ENCODE peak calls at places on chromosomes 3 and 15, in six cellular contexts. One of them, this sample, is unnamed.

GRCh38 chr3:187946981-187947380 is 201.7 kb upstream of the BCL6 start:
- DNase-seq in activated CD8-positive, alpha-beta memory T cell treated with anti-CD3 and anti-CD28 coated beads, Interleukin-2, amount 50 U/mL, for 4 hours: no peak
- DNase-seq in RWPE1: no peak
- DNase-seq in CD8-positive, alpha-beta memory T cell: no peak
- DNase-seq in pancreas: no peak
- DNase-seq in endothelial cell of umbilical vein: no peak
- DNase-seq in this sample: no peak

GRCh38 chr15:76064375-76064774 is 4.6 kb downstream of the TMEM266 start:
- DNase-seq in activated CD8-positive, alpha-beta memory T cell treated with anti-CD3 and anti-CD28 coated beads, Interleukin-2, amount 50 U/mL, for 4 hours: no peak
- DNase-seq in RWPE1: no peak
- DNase-seq in CD8-positive, alpha-beta memory T cell: no peak
- DNase-seq in pancreas: no peak
- DNase-seq in endothelial cell of umbilical vein: no peak
- DNase-seq in this sample: no peak

GRCh38 chr3:165505657-165506056 is 309.5 kb upstream of the SLITRK3 start:
- DNase-seq in activated CD8-positive, alpha-beta memory T cell treated with anti-CD3 and anti-CD28 coated beads, Interleukin-2, amount 50 U/mL, for 4 hours: no peak
- DNase-seq in RWPE1: no peak
- DNase-seq in CD8-positive, alpha-beta memory T cell: no peak
- DNase-seq in pancreas: no peak
- DNase-seq in endothelial cell of umbilical vein: no peak
- DNase-seq in this sample: no peak

GRCh38 chr15:74787251-74788041 is 5.6 kb downstream of the CSK start:
- DNase-seq in activated CD8-positive, alpha-beta memory T cell treated with anti-CD3 and anti-CD28 coated beads, Interleukin-2, amount 50 U/mL, for 4 hours: peak; percentile 84
- DNase-seq in RWPE1: no peak
- DNase-seq in CD8-positive, alpha-beta memory T cell: peak; percentile 99
- DNase-seq in pancreas: no peak
- DNase-seq in endothelial cell of umbilical vein: no peak
- DNase-seq in this sample: no peak

GRCh38 chr3:183253961-183254815 is 1.1 kb downstream of the B3GNT5 start:
- DNase-seq in activated CD8-positive, alpha-beta memory T cell treated with anti-CD3 and anti-CD28 coated beads, Interleukin-2, amount 50 U/mL, for 4 hours: peak; percentile 38
- DNase-seq in RWPE1: no peak
- DNase-seq in CD8-positive, alpha-beta memory T cell: peak; percentile 9
- DNase-seq in pancreas: peak; percentile 66
- DNase-seq in endothelial cell of umbilical vein: peak; percentile 55
- DNase-seq in this sample: no peak

GRCh38 chr15:93249599-93249998 is 160.6 kb upstream of the RGMA start:
- DNase-seq in activated CD8-positive, alpha-beta memory T cell treated with anti-CD3 and anti-CD28 coated beads, Interleukin-2, amount 50 U/mL, for 4 hours: no peak
- DNase-seq in RWPE1: no peak
- DNase-seq in CD8-positive, alpha-beta memory T cell: no peak
- DNase-seq in pancreas: no peak
- DNase-seq in endothelial cell of umbilical vein: no peak
- DNase-seq in this sample: no peak

GRCh38 chr3:156382458-156383346 is 172.2 kb downstream of the SSR3 start:
- DNase-seq in activated CD8-positive, alpha-beta memory T cell treated with anti-CD3 and anti-CD28 coated beads, Interleukin-2, amount 50 U/mL, for 4 hours: no peak
- DNase-seq in RWPE1: peak; percentile 45
- DNase-seq in CD8-positive, alpha-beta memory T cell: no peak
- DNase-seq in pancreas: no peak
- DNase-seq in endothelial cell of umbilical vein: peak; percentile 49
- DNase-seq in this sample: peak; percentile 11

GRCh38 chr3:126613481-126614187 is 41.3 kb downstream of the TXNRD3 start:
- DNase-seq in activated CD8-positive, alpha-beta memory T cell treated with anti-CD3 and anti-CD28 coated beads, Interleukin-2, amount 50 U/mL, for 4 hours: no peak
- DNase-seq in RWPE1: no peak
- DNase-seq in CD8-positive, alpha-beta memory T cell: no peak
- DNase-seq in pancreas: no peak
- DNase-seq in endothelial cell of umbilical vein: no peak
- DNase-seq in this sample: no peak

GRCh38 chr3:120550546-120550945 is 45.6 kb upstream of the NDUFB4 start:
- DNase-seq in activated CD8-positive, alpha-beta memory T cell treated with anti-CD3 and anti-CD28 coated beads, Interleukin-2, amount 50 U/mL, for 4 hours: no peak
- DNase-seq in RWPE1: no peak
- DNase-seq in CD8-positive, alpha-beta memory T cell: no peak
- DNase-seq in pancreas: no peak
- DNase-seq in endothelial cell of umbilical vein: no peak
- DNase-seq in this sample: no peak

GRCh38 chr3:126880898-126881297 is 102.0 kb upstream of the PLXNA1 start:
- DNase-seq in activated CD8-positive, alpha-beta memory T cell treated with anti-CD3 and anti-CD28 coated beads, Interleukin-2, amount 50 U/mL, for 4 hours: no peak
- DNase-seq in RWPE1: no peak
- DNase-seq in CD8-positive, alpha-beta memory T cell: no peak
- DNase-seq in pancreas: no peak
- DNase-seq in endothelial cell of umbilical vein: no peak
- DNase-seq in this sample: no peak

GRCh38 chr3:13684854-13685253 is 135.9 kb downstream of the FBLN2 start:
- DNase-seq in activated CD8-positive, alpha-beta memory T cell treated with anti-CD3 and anti-CD28 coated beads, Interleukin-2, amount 50 U/mL, for 4 hours: no peak
- DNase-seq in RWPE1: no peak
- DNase-seq in CD8-positive, alpha-beta memory T cell: no peak
- DNase-seq in pancreas: no peak
- DNase-seq in endothelial cell of umbilical vein: no peak
- DNase-seq in this sample: no peak

GRCh38 chr3:145197051-145197562 is 963.9 kb downstream of the PLOD2 start:
- DNase-seq in activated CD8-positive, alpha-beta memory T cell treated with anti-CD3 and anti-CD28 coated beads, Interleukin-2, amount 50 U/mL, for 4 hours: no peak
- DNase-seq in RWPE1: no peak
- DNase-seq in CD8-positive, alpha-beta memory T cell: no peak
- DNase-seq in pancreas: no peak
- DNase-seq in endothelial cell of umbilical vein: no peak
- DNase-seq in this sample: no peak

GRCh38 chr3:123638936-123639680 is 54.3 kb upstream of the HACD2 start:
- DNase-seq in activated CD8-positive, alpha-beta memory T cell treated with anti-CD3 and anti-CD28 coated beads, Interleukin-2, amount 50 U/mL, for 4 hours: no peak
- DNase-seq in RWPE1: no peak
- DNase-seq in CD8-positive, alpha-beta memory T cell: no peak
- DNase-seq in pancreas: no peak
- DNase-seq in endothelial cell of umbilical vein: no peak
- DNase-seq in this sample: no peak

GRCh38 chr3:170585937-170586310 is at the start of gene SLC7A14:
- DNase-seq in activated CD8-positive, alpha-beta memory T cell treated with anti-CD3 and anti-CD28 coated beads, Interleukin-2, amount 50 U/mL, for 4 hours: no peak
- DNase-seq in RWPE1: no peak
- DNase-seq in CD8-positive, alpha-beta memory T cell: no peak
- DNase-seq in pancreas: no peak
- DNase-seq in endothelial cell of umbilical vein: no peak
- DNase-seq in this sample: no peak

GRCh38 chr15:39260791-39261190 is 320.1 kb upstream of the THBS1 start:
- DNase-seq in activated CD8-positive, alpha-beta memory T cell treated with anti-CD3 and anti-CD28 coated beads, Interleukin-2, amount 50 U/mL, for 4 hours: no peak
- DNase-seq in RWPE1: no peak
- DNase-seq in CD8-positive, alpha-beta memory T cell: no peak
- DNase-seq in pancreas: no peak
- DNase-seq in endothelial cell of umbilical vein: no peak
- DNase-seq in this sample: no peak

GRCh38 chr3:105715372-105715771 is 153.4 kb downstream of the CBLB start:
- DNase-seq in activated CD8-positive, alpha-beta memory T cell treated with anti-CD3 and anti-CD28 coated beads, Interleukin-2, amount 50 U/mL, for 4 hours: no peak
- DNase-seq in RWPE1: peak; percentile 39
- DNase-seq in CD8-positive, alpha-beta memory T cell: no peak
- DNase-seq in pancreas: no peak
- DNase-seq in endothelial cell of umbilical vein: peak; percentile 39
- DNase-seq in this sample: no peak

GRCh38 chr15:90710436-90710835 is 6.7 kb upstream of the BLM start:
- DNase-seq in activated CD8-positive, alpha-beta memory T cell treated with anti-CD3 and anti-CD28 coated beads, Interleukin-2, amount 50 U/mL, for 4 hours: no peak
- DNase-seq in RWPE1: peak; percentile 27
- DNase-seq in CD8-positive, alpha-beta memory T cell: no peak
- DNase-seq in pancreas: no peak
- DNase-seq in endothelial cell of umbilical vein: no peak
- DNase-seq in this sample: no peak

GRCh38 chr15:83014205-83014653 is 2.8 kb upstream of the C15orf40 start:
- DNase-seq in activated CD8-positive, alpha-beta memory T cell treated with anti-CD3 and anti-CD28 coated beads, Interleukin-2, amount 50 U/mL, for 4 hours: no peak
- DNase-seq in RWPE1: no peak
- DNase-seq in CD8-positive, alpha-beta memory T cell: no peak
- DNase-seq in pancreas: no peak
- DNase-seq in endothelial cell of umbilical vein: no peak
- DNase-seq in this sample: no peak

GRCh38 chr3:183252973-183253363 is at the start of gene B3GNT5:
- DNase-seq in activated CD8-positive, alpha-beta memory T cell treated with anti-CD3 and anti-CD28 coated beads, Interleukin-2, amount 50 U/mL, for 4 hours: peak; percentile 47
- DNase-seq in RWPE1: peak; percentile 70
- DNase-seq in CD8-positive, alpha-beta memory T cell: no peak
- DNase-seq in pancreas: peak; percentile 79
- DNase-seq in endothelial cell of umbilical vein: peak; percentile 16
- DNase-seq in this sample: no peak